ENCODE peak calls at places on chromosomes 13 and 19, in five cellular contexts. T is astrocyte of the cerebellum, B is IMR-90, P is left ventricle myocardium inferior, C is heart left ventricle. A is an unnamed sample.
A peak's percentile ranks its signal among the peaks of the same experiment; 100 is the strongest.

GRCh38 chr19:40162104-40162503 is 29.1 kb upstream of the MAP3K10 start:
- DNase-seq in T (no peak), B (no peak), P (no peak), C (no peak), A (no peak)

GRCh38 chr13:103625194-103625593 is 559.0 kb upstream of the SLC10A2 start:
- DNase-seq in T (no peak), B (no peak), P (no peak), C (no peak), A (no peak)

GRCh38 chr13:94272038-94272437 is 207.4 kb downstream of the DCT start:
- DNase-seq in T (no peak), B (peak; percentile 79), P (no peak), C (no peak), A (peak; percentile 19)

GRCh38 chr13:20721454-20722357 is 18.2 kb downstream of the IL17D start:
- DNase-seq in T (peak; percentile 24), B (peak; percentile 79), P (peak; percentile 55), C (no peak), A (peak; percentile 58)

GRCh38 chr13:82636119-82636518 is 1246.2 kb downstream of the SLITRK1 start:
- DNase-seq in T (no peak), B (peak; percentile 9), P (no peak), C (no peak), A (no peak)

GRCh38 chr13:58907347-58907746 is 1256.4 kb downstream of the DIAPH3 start:
- DNase-seq in T (no peak), B (peak; percentile 0), P (no peak), C (no peak), A (no peak)

GRCh38 chr19:40165362-40165937 is 25.8 kb upstream of the MAP3K10 start:
- DNase-seq in T (no peak), B (no peak), P (peak; percentile 36), C (peak; percentile 81), A (peak; percentile 4)

GRCh38 chr19:5397804-5398692 is 57.2 kb upstream of the ZNRF4 start:
- DNase-seq in T (no peak), B (no peak), P (no peak), C (no peak), A (no peak)

GRCh38 chr13:75137911-75138571 is 343.9 kb downstream of the TBC1D4 start:
- DNase-seq in T (no peak), B (no peak), P (no peak), C (no peak), A (no peak)

GRCh38 chr13:26722321-26722720 is 38.3 kb downstream of the GPR12 start:
- DNase-seq in T (no peak), B (no peak), P (no peak), C (no peak), A (no peak)

GRCh38 chr19:48726573-48726972 is 7.0 kb upstream of the MAMSTR start:
- DNase-seq in T (no peak), B (no peak), P (no peak), C (no peak), A (no peak)

GRCh38 chr19:1767464-1767933 is 14.2 kb downstream of the ONECUT3 start:
- DNase-seq in T (no peak), B (no peak), P (peak; percentile 33), C (no peak), A (no peak)

GRCh38 chr19:50358483-50359431 is 6.7 kb downstream of the NAPSA start:
- DNase-seq in T (no peak), B (peak; percentile 20), P (peak; percentile 74), C (peak; percentile 92), A (peak; percentile 33)

GRCh38 chr13:50589651-50590054 is 253.8 kb downstream of the DLEU7 start:
- DNase-seq in T (peak; percentile 55), B (peak; percentile 85), P (no peak), C (no peak), A (peak; percentile 90)

GRCh38 chr19:58396691-58397532 is 1.5 kb downstream of the RNF225 start:
- DNase-seq in T (no peak), B (no peak), P (no peak), C (no peak), A (no peak)

GRCh38 chr19:16889429-16889882 is 657 bp downstream of the F2RL3 start:
- DNase-seq in T (no peak), B (no peak), P (peak; percentile 55), C (peak; percentile 81), A (no peak)

GRCh38 chr19:35882074-35882832 is 13.9 kb downstream of the APLP1 start:
- DNase-seq in T (peak; percentile 56), B (peak; percentile 81), P (no peak), C (no peak), A (peak; percentile 72)

GRCh38 chr13:113596321-113597200 is 12.0 kb downstream of the TFDP1 start:
- DNase-seq in T (no peak), B (no peak), P (peak; percentile 10), C (peak; percentile 37), A (no peak)

GRCh38 chr13:26320766-26321165 is 66.8 kb downstream of the CDK8 start:
- DNase-seq in T (no peak), B (no peak), P (no peak), C (no peak), A (no peak)

GRCh38 chr19:32928806-32929205 is 43.0 kb downstream of the CEP89 start:
- DNase-seq in T (no peak), B (peak; percentile 4), P (no peak), C (no peak), A (peak; percentile 16)

GRCh38 chr13:51070005-51070649 is 40.9 kb downstream of the C13orf42 start:
- DNase-seq in T (peak; percentile 62), B (peak; percentile 72), P (peak; percentile 85), C (peak; percentile 87), A (peak; percentile 79)

GRCh38 chr19:47240561-47240960 is 9.6 kb upstream of the BBC3 start:
- DNase-seq in T (no peak), B (no peak), P (no peak), C (no peak), A (no peak)

GRCh38 chr13:99083976-99084375 is 106.1 kb upstream of the DOCK9 start:
- DNase-seq in T (no peak), B (no peak), P (no peak), C (no peak), A (no peak)

GRCh38 chr13:45108716-45109706 is 11.3 kb upstream of the GTF2F2 start:
- DNase-seq in T (peak; percentile 68), B (peak; percentile 66), P (no peak), C (no peak), A (peak; percentile 88)

GRCh38 chr19:29631450-29631849 is 25.4 kb downstream of the POP4 start:
- DNase-seq in T (no peak), B (no peak), P (no peak), C (no peak), A (no peak)

GRCh38 chr19:15453906-15454305 is 4.2 kb upstream of the WIZ start:
- DNase-seq in T (no peak), B (no peak), P (no peak), C (no peak), A (no peak)

GRCh38 chr19:15452111-15453047 is 2.6 kb upstream of the WIZ start:
- DNase-seq in T (no peak), B (peak; percentile 58), P (peak; percentile 91), C (peak; percentile 94), A (peak; percentile 82)

GRCh38 chr19:15450528-15450890 is 753 bp upstream of the WIZ start:
- DNase-seq in T (no peak), B (no peak), P (no peak), C (no peak), A (no peak)

GRCh38 chr19:15454371-15454800 is 4.6 kb upstream of the WIZ start:
- DNase-seq in T (no peak), B (no peak), P (no peak), C (no peak), A (no peak)

DNA sequence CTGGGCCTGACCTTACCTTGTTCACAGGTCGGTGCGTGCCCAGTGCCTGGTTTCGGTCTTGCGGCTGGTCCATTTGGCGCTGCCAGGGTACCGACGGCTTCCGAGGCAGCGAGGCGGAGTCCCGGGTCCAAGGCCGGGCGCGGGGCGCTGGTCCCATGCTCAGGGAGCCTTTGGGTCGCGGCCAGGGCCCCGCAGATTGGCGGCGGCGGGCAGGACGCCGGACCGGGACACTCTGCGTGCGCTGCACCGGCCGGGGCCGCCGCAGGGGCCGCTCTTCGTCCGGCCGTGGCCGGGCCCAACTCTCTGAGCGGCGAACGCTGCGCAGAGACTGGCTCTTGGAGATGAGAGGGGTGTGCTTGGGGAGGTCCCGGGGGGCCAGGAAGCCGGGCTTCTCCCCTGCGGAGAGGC is 3.3 kb upstream of the WIZ start:
- DNase-seq in T (no peak), B (no peak), P (no peak), C (peak; percentile 71), A (no peak)
- H3K4me3 ChIP-seq in T (peak overlapping the region; percentile 31), B (peak overlapping the region; percentile 24), P (peak overlapping the region; percentile 68), C (peak overlapping the region; percentile 39), A (peak overlapping the region; percentile 30)

DNA sequence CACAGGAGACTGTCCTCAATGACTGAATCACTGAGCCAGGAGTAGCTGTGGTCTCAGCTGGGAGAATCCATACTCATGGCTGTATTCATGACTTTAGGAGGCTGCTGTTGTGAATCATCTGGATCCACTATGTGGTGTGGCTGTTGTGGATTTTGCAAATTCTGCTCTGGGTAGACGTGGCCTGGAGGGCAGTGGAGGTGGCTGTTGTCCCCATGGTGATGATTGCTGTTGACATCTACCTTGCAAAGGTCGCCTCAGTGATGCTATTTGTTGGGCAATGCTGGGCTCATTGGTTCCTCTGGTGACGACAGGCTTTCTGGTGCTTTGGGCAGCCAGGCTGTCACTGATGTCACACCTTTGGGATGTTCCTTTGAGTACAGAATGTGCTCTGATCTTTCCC is 23.9 kb downstream of the MUC16 start:
- DNase-seq in T (no peak), B (no peak), P (no peak), C (no peak), A (no peak)
- H3K4me3 ChIP-seq in T (no peak overlapping the region), B (no peak overlapping the region), P (no peak overlapping the region), C (no peak overlapping the region), A (no peak overlapping the region)

DNA sequence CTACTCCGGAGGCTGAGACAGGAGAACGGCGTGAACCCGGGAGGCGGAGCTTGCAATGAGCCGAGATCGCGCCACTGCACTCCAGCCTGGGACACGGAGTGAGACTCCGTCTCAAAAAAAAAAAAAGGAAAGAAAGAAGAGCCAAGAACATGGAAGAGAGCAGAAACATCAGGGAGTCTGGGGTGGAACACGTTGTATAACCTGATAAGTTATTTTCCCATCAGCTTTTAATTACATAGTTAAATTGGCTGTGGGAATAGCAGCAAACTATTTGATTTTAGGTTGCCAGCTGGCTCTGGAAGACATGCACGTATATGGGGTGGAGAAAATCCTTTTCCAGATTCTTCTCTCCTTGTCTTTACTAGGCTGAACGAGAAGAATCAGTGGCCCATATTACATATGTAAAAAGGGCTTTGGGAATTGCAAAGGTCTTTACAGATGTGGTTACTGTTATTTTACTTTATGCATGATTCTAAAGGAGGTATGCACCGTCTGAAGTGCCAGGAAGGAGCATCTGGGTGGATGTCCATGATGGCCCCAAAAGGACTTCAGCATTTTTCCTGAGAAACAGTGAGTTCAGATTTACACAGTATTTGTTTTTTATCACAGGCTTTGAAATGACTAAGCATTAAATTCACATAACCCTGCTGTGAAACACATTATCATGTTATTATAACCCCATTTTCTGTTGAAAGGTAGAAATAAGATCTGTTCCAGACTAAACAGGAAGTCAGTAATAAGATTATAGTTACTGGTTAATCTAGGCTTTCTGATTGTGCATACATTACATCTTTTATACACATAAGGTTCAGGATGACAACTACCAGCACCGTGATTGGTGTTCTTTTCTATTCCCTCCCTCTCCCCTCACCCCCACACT is 4.6 kb upstream of the NAA16 start:
- DNase-seq in T (no peak), B (peak; percentile 34), P (no peak), C (no peak), A (peak; percentile 63)
- H3K4me3 ChIP-seq in T (no peak overlapping the region), B (no peak overlapping the region), P (no peak overlapping the region), C (no peak overlapping the region), A (no peak overlapping the region)

DNA sequence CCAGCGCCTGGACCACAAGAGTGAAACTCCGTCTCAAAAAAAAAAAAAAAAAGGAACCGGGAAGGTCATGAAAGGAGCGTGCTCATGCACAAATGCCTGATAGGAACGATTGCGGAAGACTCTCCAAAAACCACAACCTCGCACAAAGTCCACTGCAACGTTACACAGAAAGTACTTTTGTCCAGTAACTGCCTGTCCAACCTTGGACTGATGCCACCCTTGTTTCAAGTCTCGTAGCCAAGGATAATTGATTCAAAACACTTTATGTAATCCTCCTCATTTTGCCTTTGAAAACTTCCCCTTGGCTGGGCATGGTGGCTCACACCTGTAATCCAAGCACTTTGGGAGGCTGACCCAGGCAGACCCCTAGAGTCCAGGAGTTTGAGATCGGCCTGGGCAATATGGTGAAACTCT is 13.7 kb downstream of the LGALS7 start:
- DNase-seq in T (no peak), B (no peak), P (no peak), C (no peak), A (no peak)
- H3K4me3 ChIP-seq in T (no peak overlapping the region), B (no peak overlapping the region), P (no peak overlapping the region), C (no peak overlapping the region), A (no peak overlapping the region)